ENCODE peak calls at places on chromosome 4, in seven cellular contexts. L is pancreas, S is aorta, Y is WERI-Rb-1, X is IMR-90, P is MM.1S, T is A549. A is an unnamed sample.

GRCh38 chr4:20760053-20760452 is 59.8 kb downstream of the PACRGL start:
- DNase-seq in L (no peak), S (no peak), Y (no peak), X (no peak), P (no peak), T (no peak), A (no peak)

GRCh38 chr4:108224628-108225053 is 55.9 kb upstream of the LEF1 start:
- DNase-seq in L (peak; percentile 7), S (no peak), Y (no peak), X (peak; percentile 13), P (no peak), T (no peak), A (no peak)

GRCh38 chr4:155999743-156000142 is 46.1 kb upstream of the CTSO start:
- DNase-seq in L (no peak), S (no peak), Y (peak; percentile 45), X (no peak), P (no peak), T (no peak), A (no peak)

GRCh38 chr4:172270421-172270820 is 457.2 kb downstream of the GALNTL6 start:
- DNase-seq in L (no peak), S (no peak), Y (no peak), X (no peak), P (no peak), T (no peak), A (no peak)

GRCh38 chr4:152644130-152644529 is 35.7 kb downstream of the TMEM154 start:
- DNase-seq in L (no peak), S (no peak), Y (no peak), X (no peak), P (no peak), T (no peak), A (no peak)

GRCh38 chr4:41061482-41062185 is 152.7 kb downstream of the APBB2 start:
- DNase-seq in L (no peak), S (no peak), Y (no peak), X (peak; percentile 52), P (no peak), T (no peak), A (no peak)

GRCh38 chr4:79164961-79165610 is 160.8 kb downstream of the NAA11 start:
- DNase-seq in L (no peak), S (no peak), Y (peak; percentile 75), X (no peak), P (no peak), T (no peak), A (no peak)

GRCh38 chr4:121998024-121998423 is 46.2 kb upstream of the TRPC3 start:
- DNase-seq in L (no peak), S (no peak), Y (peak; percentile 21), X (no peak), P (no peak), T (no peak), A (no peak)

DNA sequence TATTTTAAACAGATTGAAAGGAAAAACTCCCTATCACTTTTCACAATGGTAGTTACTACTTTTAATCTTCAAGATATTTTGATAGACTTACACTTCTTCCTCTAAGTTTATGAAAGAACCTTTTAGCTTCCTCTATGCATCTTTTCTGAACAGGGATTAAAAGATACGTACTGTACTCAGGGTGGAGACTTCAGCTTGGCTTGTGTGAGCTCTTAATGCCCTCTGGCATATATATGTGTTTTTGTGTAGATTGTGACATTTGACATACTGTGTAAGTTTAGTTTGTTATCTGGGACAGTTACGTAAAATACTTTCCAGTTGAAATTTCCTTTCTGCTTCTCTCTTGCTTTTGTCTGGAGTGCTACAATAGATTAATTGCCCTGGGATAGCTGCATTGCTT is 109.3 kb upstream of the NUDT6 start:
- DNase-seq in L (no peak), S (no peak), Y (no peak), X (no peak), P (no peak), T (no peak), A (no peak)
- H3K9me3 ChIP-seq in L (no peaks in the 10 kb centered on the region), S (no peaks in the 10 kb centered on the region), Y (no peaks in the 10 kb centered on the region), X (no peaks in the 10 kb centered on the region), P (no peaks in the 10 kb centered on the region), T (no peaks in the 10 kb centered on the region), A (no peaks in the 10 kb centered on the region)

GRCh38 chr4:185513489-185514181 is 21.7 kb downstream of the PDLIM3 start:
- DNase-seq in L (peak; percentile 40), S (no peak), Y (no peak), X (peak; percentile 54), P (no peak), T (no peak), A (peak; percentile 34)
- H3K27ac ChIP-seq in L (no peak overlapping the region), S (peak overlapping the region; percentile 32), Y (no peak overlapping the region), X (no peak overlapping the region), P (no peak overlapping the region), T (no peak overlapping the region), A (no peak overlapping the region)

GRCh38 chr4:13445841-13446790 is 38.0 kb downstream of the RAB28 start:
- DNase-seq in L (no peak), S (no peak), Y (peak; percentile 98), X (no peak), P (no peak), T (no peak), A (no peak)
- H3K4me3 ChIP-seq in L (no peak overlapping the region), S (no peak overlapping the region), Y (peak overlapping the region; percentile 70), X (no peak overlapping the region), P (no peak overlapping the region), T (no peak overlapping the region), A (no peak overlapping the region)

DNA sequence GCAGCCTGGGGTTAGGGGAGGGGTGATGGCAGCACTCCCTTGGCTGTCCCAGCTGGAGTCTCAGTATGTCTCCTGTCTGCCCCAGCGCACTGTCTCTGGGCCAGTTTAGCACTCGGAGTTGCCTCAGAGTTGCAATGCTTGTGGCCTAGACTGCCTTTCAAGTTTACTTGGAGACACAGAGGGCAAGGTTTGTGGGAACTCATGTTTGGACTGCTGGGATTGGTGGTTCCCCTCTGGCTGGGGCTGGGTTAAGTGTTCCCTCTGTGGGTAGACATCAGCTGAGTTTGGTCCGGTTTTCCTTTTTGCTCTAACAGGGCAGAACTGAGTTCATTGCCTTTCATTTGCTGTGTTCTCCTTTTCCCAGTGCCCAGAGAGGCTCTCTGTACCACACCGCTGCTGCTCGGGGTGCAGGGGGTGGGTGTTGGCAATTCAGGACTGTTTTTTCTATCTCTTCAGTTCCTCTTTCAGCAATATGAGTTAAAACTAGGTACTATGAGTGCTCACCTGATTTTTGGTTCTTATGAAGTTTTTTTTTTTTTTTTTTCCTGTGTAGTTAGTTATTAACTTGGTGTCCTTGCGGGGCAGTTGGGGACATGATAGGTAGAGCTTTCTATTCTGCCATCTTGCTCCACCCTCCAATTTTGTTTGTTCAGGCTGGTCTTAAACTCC is 17.2 kb downstream of the RAB33B start:
- DNase-seq in L (no peak), S (no peak), Y (no peak), X (no peak), P (no peak), T (no peak), A (no peak)
- H3K9me3 ChIP-seq in L (no peaks in the 10 kb centered on the region), S (no peaks in the 10 kb centered on the region), Y (peaks cover 4% of the 10 kb centered on the region), X (peaks cover 8% of the 10 kb centered on the region), P (no peaks in the 10 kb centered on the region), T (no peaks in the 10 kb centered on the region), A (no peaks in the 10 kb centered on the region)

GRCh38 chr4:118729287-118730286 is 44.4 kb downstream of the METTL14 start:
- DNase-seq in L (no peak), S (no peak), Y (no peak), X (peak; percentile 92), P (peak; percentile 74), T (no peak), A (peak; percentile 29)

GRCh38 chr4:118736867-118737266 is 51.7 kb downstream of the METTL14 start:
- DNase-seq in L (no peak), S (no peak), Y (no peak), X (no peak), P (no peak), T (no peak), A (no peak)

GRCh38 chr4:118730683-118731082 is 45.5 kb downstream of the METTL14 start:
- DNase-seq in L (no peak), S (no peak), Y (no peak), X (peak; percentile 28), P (no peak), T (no peak), A (no peak)

GRCh38 chr4:118734491-118735205 is 49.5 kb downstream of the METTL14 start:
- DNase-seq in L (no peak), S (no peak), Y (no peak), X (no peak), P (no peak), T (no peak), A (no peak)

GRCh38 chr4:118732591-118733330 is 47.6 kb downstream of the METTL14 start:
- DNase-seq in L (no peak), S (no peak), Y (no peak), X (peak; percentile 58), P (no peak), T (no peak), A (no peak)
- H3K27ac ChIP-seq in L (no peak overlapping the region), S (no peak overlapping the region), Y (no peak overlapping the region), X (peak overlapping the region; percentile 43), P (no peak overlapping the region), T (no peak overlapping the region), A (no peak overlapping the region)

DNA sequence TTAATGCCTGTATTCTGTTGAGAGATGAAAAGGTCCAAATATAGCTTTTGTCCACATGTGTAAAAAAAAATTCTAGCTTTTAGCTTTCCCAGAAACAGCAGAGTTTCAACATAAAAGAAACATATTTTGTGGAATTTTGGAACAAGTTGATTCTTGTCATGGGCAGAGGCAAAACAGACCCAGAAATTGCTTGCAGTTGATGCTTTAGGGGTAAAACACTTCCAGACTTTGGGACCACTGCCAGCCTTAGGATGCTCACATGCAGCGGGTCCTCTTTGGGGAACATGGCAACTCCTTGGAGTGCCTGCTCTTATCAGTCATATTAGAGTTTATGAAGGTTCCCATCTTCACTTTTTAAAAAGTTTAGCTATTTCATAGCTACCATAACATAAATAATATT is 30.4 kb downstream of the DCLK2 start:
- DNase-seq in L (no peak), S (no peak), Y (no peak), X (no peak), P (no peak), T (no peak), A (no peak)
- H3K4me3 ChIP-seq in L (no peak overlapping the region), S (no peak overlapping the region), Y (no peak overlapping the region), X (no peak overlapping the region), P (no peak overlapping the region), T (no peak overlapping the region), A (no peak overlapping the region)

GRCh38 chr4:18894928-18895327 is 873.4 kb upstream of the LCORL start:
- DNase-seq in L (no peak), S (no peak), Y (no peak), X (no peak), P (no peak), T (no peak), A (no peak)
- H3K9me3 ChIP-seq in L (no peaks in the 10 kb centered on the region), S (no peaks in the 10 kb centered on the region), Y (no peaks in the 10 kb centered on the region), X (no peaks in the 10 kb centered on the region), P (no peaks in the 10 kb centered on the region), T (no peaks in the 10 kb centered on the region), A (no peaks in the 10 kb centered on the region)

DNA sequence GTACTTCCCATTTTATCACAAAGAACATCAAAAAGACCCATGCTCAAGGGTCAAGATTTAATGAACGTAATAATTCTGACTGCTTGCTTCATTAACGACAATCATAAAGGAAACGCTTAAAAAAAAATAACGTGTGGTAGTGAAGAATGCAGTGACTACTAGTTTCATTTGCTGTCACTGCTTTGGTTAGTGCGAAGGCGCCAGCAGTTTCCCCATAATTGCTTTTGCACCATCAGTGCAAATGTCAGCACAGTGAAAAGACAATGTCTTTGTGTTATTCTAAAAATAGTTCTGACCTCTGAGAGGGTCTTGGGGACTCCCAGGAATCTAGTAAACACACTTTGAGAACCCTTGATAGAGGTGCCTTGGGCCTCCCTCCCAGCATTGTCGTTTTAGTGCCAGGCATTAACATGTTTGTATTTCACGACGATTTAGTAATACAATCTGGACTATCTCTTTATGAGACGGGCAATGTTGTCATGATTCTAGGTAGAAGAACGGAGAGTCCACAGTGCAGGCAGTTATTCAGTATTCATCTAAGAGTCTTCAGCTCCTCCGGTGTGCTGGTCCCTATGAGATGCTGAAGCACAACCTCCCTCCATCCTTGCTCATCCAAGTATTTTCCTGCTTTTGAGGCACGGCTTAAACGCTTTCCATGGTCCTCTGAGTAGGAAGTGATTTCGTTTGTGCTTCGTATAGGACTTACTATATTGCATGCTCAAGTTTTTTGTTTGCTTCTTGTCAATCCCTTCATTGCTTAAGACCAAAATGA is 71.1 kb downstream of the AFF1 start:
- DNase-seq in L (no peak), S (no peak), Y (peak; percentile 20), X (no peak), P (peak; percentile 75), T (no peak), A (peak; percentile 42)
- H3K27ac ChIP-seq in L (peak overlapping the region; percentile 98), S (peak overlapping the region; percentile 74), Y (peak overlapping the region; percentile 99), X (peak overlapping the region; percentile 93), P (peak overlapping the region; percentile 99), T (peak overlapping the region; percentile 94), A (peak overlapping the region; percentile 83)